ENCODE peak calls at places on chromosomes 12 and 14, in nine cellular contexts. D, O, J, T, G, I, R, X and Y are unnamed samples.

GRCh38 chr14:83976223-83976770 is 1553.6 kb upstream of the FLRT2 start:
- DNase-seq in D (no peak), O (no peak), R (no peak), I (no peak), T (no peak), G (no peak), X (no peak), J (no peak), Y (no peak)

GRCh38 chr12:122873540-122873939 is 22.4 kb downstream of the VPS37B start:
- DNase-seq in G (no peak), D (no peak), R (no peak), X (no peak), J (no peak), I (no peak), T (no peak), O (no peak), Y (no peak)

GRCh38 chr14:51967521-51967920 is 21.8 kb upstream of the RTRAF start:
- DNase-seq in D (no peak), I (peak; percentile 41), T (no peak), O (no peak), G (no peak), X (no peak), J (no peak), R (no peak), Y (no peak)

GRCh38 chr14:33364536-33364935 is 425.9 kb downstream of the NPAS3 start:
- DNase-seq in I (no peak), R (no peak), G (no peak), O (peak; percentile 30), J (no peak), D (no peak), T (no peak), X (peak; percentile 65), Y (peak; percentile 25)

GRCh38 chr14:21248338-21248737 is 20.9 kb downstream of the HNRNPC start:
- DNase-seq in O (no peak), R (no peak), G (no peak), T (no peak), D (no peak), X (no peak), J (no peak), I (no peak), Y (no peak)

GRCh38 chr12:113222730-113223531 is 1.7 kb downstream of the TPCN1 start:
- DNase-seq in R (peak; percentile 94), X (no peak), D (peak; percentile 54), T (peak; percentile 94), I (peak; percentile 92), G (peak; percentile 81), J (no peak), O (no peak), Y (no peak)

GRCh38 chr14:94329857-94330256 is 6.7 kb upstream of the SERPINA6 start:
- DNase-seq in D (no peak), I (no peak), R (no peak), G (no peak), X (no peak), J (no peak), T (no peak), O (no peak), Y (no peak)

GRCh38 chr12:51862947-51863346 is 14.4 kb upstream of the FIGNL2 start:
- DNase-seq in I (no peak), X (peak; percentile 83), J (no peak), G (no peak), T (no peak), O (no peak), D (no peak), R (no peak), Y (no peak)

GRCh38 chr12:90543393-90543792 is 411.6 kb downstream of the CCER1 start:
- DNase-seq in R (peak; percentile 17), T (peak; percentile 75), D (no peak), X (no peak), J (no peak), G (no peak), O (no peak), I (peak; percentile 44), Y (no peak)

GRCh38 chr14:72544615-72545387 is 349.1 kb downstream of the DPF3 start:
- DNase-seq in I (no peak), R (no peak), J (no peak), O (peak; percentile 45), G (no peak), D (no peak), X (peak; percentile 75), T (no peak), Y (no peak)

GRCh38 chr14:73465833-73466532 is 7.6 kb upstream of the NUMB start:
- DNase-seq in G (no peak), J (no peak), D (no peak), O (no peak), I (peak; percentile 59), R (no peak), X (no peak), T (no peak), Y (no peak)

GRCh38 chr14:22099942-22100763 is 426.5 kb upstream of the OR4E1 start:
- DNase-seq in D (peak; percentile 69), X (peak; percentile 87), R (peak; percentile 33), I (peak; percentile 36), J (no peak), G (no peak), O (peak; percentile 56), T (peak; percentile 53), Y (peak; percentile 29)

GRCh38 chr12:126974779-126975178 is 1292.2 kb upstream of the TMEM132C start:
- DNase-seq in R (no peak), X (peak; percentile 11), I (no peak), O (no peak), J (no peak), D (peak; percentile 9), G (no peak), T (no peak), Y (peak; percentile 28)

GRCh38 chr12:4228122-4228580 is 45.4 kb upstream of the CCND2 start:
- DNase-seq in I (no peak), O (no peak), J (no peak), T (no peak), R (no peak), D (no peak), G (no peak), X (no peak), Y (no peak)

GRCh38 chr12:34606749-34607519 is 584.6 kb downstream of the ALG10 start:
- DNase-seq in J (peak; percentile 51), X (no peak), R (no peak), D (no peak), I (no peak), T (no peak), O (no peak), G (no peak), Y (no peak)

GRCh38 chr14:56224179-56224578 is 106.0 kb downstream of the PELI2 start:
- DNase-seq in I (no peak), O (no peak), X (no peak), T (no peak), G (no peak), J (no peak), D (no peak), R (no peak), Y (no peak)
- TF ChIP-seq CTCF in I (peak; percentile 7), O (no peak), X (no peak), T (peak; percentile 5), G (peak; percentile 18), J (no peak), D (no peak), R (no peak), Y (no peak)

DNA sequence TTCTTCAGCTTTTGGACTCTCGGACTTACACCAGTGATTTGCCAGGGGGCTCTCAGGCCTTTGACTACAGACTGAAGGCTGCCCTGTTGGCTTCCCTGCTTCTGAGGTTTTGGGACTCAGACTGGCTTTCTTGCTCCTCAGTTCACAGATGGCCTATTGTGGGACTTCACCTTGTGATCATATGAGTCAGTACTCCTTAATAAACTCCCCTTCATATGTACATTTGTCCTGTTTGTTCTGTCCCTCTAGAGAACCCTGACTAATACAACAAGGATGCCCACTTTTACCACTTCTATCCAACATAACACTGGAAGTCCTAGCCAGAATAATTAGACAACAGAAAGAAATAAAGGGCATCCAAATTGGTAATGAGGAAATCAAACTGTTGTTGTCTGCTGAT is 62.9 kb upstream of the KRAS start:
- DNase-seq in O (no peak), T (no peak), D (no peak), X (no peak), J (no peak), R (peak; percentile 51), G (no peak), I (peak; percentile 55), Y (no peak)
- TF ChIP-seq CTCF in O (no peak), T (no peak), D (no peak), X (no peak), J (no peak), R (no peak), G (no peak), I (no peak), Y (no peak)

GRCh38 chr14:75081835-75082234 is 12.4 kb downstream of the ZC2HC1C start:
- DNase-seq in O (no peak), R (no peak), T (no peak), X (no peak), G (no peak), D (no peak), I (peak; percentile 34), J (no peak), Y (no peak)

GRCh38 chr14:75088153-75088552 is 18.7 kb downstream of the ZC2HC1C start:
- DNase-seq in T (no peak), R (no peak), X (peak; percentile 6), G (no peak), O (no peak), I (no peak), J (no peak), D (no peak), Y (no peak)

GRCh38 chr14:75088566-75089373 is 19.3 kb downstream of the ZC2HC1C start:
- DNase-seq in I (peak; percentile 65), G (peak; percentile 52), O (peak; percentile 56), X (peak; percentile 87), J (no peak), D (peak; percentile 43), R (peak; percentile 63), T (peak; percentile 76), Y (peak; percentile 47)

GRCh38 chr14:75083271-75083670 is 13.8 kb downstream of the ZC2HC1C start:
- DNase-seq in I (no peak), D (no peak), X (no peak), G (no peak), R (no peak), O (no peak), T (no peak), J (no peak), Y (no peak)

DNA sequence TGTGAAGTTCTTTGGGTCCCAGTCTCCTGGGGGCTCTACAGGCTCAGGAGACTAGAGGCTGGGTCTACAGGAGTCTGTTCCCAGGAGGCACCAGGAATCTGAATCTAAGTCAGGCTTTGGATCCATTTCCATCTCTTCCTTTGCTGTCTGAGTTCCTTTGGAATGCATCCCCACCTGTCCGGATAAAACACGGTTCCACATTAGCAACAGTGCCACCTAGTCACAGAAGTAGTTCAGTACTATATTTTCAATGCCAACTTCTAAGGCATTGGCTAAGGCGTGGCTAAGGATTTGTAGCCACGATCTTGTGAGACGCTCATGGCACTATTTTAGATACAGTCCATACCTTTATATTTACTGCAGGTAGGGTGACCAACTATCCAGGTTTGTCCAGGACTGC is 15.1 kb downstream of the ZC2HC1C start:
- DNase-seq in R (no peak), J (no peak), T (peak; percentile 4), O (no peak), X (no peak), G (no peak), D (no peak), I (no peak), Y (no peak)
- TF ChIP-seq CTCF in R (no peak), J (no peak), T (no peak), O (no peak), X (peak; percentile 19), G (peak; percentile 43), D (no peak), I (no peak), Y (peak; percentile 6)

GRCh38 chr14:63633801-63634200 is 7.9 kb downstream of the WDR89 start:
- DNase-seq in O (no peak), I (no peak), R (no peak), D (no peak), T (peak; percentile 13), X (no peak), G (no peak), J (no peak), Y (no peak)

GRCh38 chr14:63632932-63633514 is 8.6 kb downstream of the WDR89 start:
- DNase-seq in X (no peak), O (no peak), T (peak; percentile 50), G (peak; percentile 40), R (peak; percentile 43), D (peak; percentile 44), I (peak; percentile 44), J (no peak), Y (no peak)
- TF ChIP-seq CTCF in X (peak; percentile 49), O (peak; percentile 28), T (peak; percentile 73), G (peak; percentile 83), R (peak; percentile 64), D (peak; percentile 39), I (peak; percentile 70), J (peak; percentile 52), Y (peak; percentile 8)